ENCODE peak calls at places on chromosomes 7 and 10, in six cellular contexts. W is IMR-90, I is mesendoderm, Y is H1, N is neuronal stem cell, R is mesenchymal stem cell. T is an unnamed sample.

GRCh38 chr7:7550663-7551062 is 15.0 kb upstream of the COL28A1 start:
- DNase-seq in I (no peak), W (no peak), N (no peak), R (no peak), Y (no peak), T (no peak)

GRCh38 chr10:77079902-77080301 is 557.7 kb downstream of the KCNMA1 start:
- DNase-seq in R (no peak), W (no peak), N (no peak), Y (no peak), I (no peak), T (no peak)

GRCh38 chr7:30916767-30917166 is 5.1 kb downstream of the AQP1 start:
- DNase-seq in N (no peak), R (no peak), Y (no peak), I (no peak), W (no peak), T (no peak)

GRCh38 chr7:20998309-20998708 is 211.6 kb upstream of the SP8 start:
- DNase-seq in I (peak), N (no peak), W (no peak), R (no peak), Y (no peak), T (no peak)

GRCh38 chr10:106648534-106649481 is 515.7 kb downstream of the SORCS1 start:
- DNase-seq in I (no peak), N (no peak), R (no peak), Y (no peak), W (no peak), T (no peak)

GRCh38 chr7:81842361-81842760 is 72.5 kb upstream of the HGF start:
- DNase-seq in W (no peak), R (no peak), Y (no peak), N (no peak), I (no peak), T (no peak)

GRCh38 chr10:117439243-117439912 is 64.1 kb upstream of the PDZD8 start:
- DNase-seq in Y (no peak), N (no peak), R (peak), W (peak), I (no peak), T (no peak)

GRCh38 chr10:125159932-125160855 is at the start of gene CTBP2:
- DNase-seq in R (peak), N (peak), W (no peak), I (peak), Y (no peak), T (peak)

GRCh38 chr7:138663741-138664710 is 37.1 kb downstream of the SVOPL start:
- DNase-seq in R (peak), I (peak), W (no peak), Y (no peak), N (no peak), T (peak)

GRCh38 chr10:117221156-117221711 is 19.7 kb upstream of the SLC18A2 start:
- DNase-seq in W (peak), Y (no peak), N (no peak), R (no peak), I (peak), T (peak)

GRCh38 chr10:36450385-36450784 is 675.0 kb upstream of the ANKRD30A start:
- DNase-seq in R (peak), N (no peak), W (peak), Y (no peak), I (no peak), T (no peak)
- H4K8ac ChIP-seq in R (no peak), N (no peak), W (peak), Y (no peak), I (no peak), T (no peak)

GRCh38 chr7:73438547-73439245 is 5.1 kb downstream of the FZD9 start:
- DNase-seq in W (no peak), R (no peak), I (no peak), Y (no peak), N (no peak), T (no peak)
- H2BK15ac ChIP-seq in W (no peak), R (no peak), I (no peak), Y (no peak), N (no peak), T (no peak)

GRCh38 chr10:100349087-100349486 is 2.1 kb downstream of the SCD start:
- DNase-seq in R (no peak), I (no peak), Y (no peak), W (no peak), N (no peak), T (no peak)

GRCh38 chr10:100347568-100348195 is 649 bp downstream of the SCD start:
- DNase-seq in R (peak), I (no peak), N (no peak), Y (no peak), W (no peak), T (no peak)

GRCh38 chr10:100346765-100347567 is at the start of gene SCD:
- DNase-seq in I (peak), N (peak), Y (peak), W (peak), R (peak), T (peak)

GRCh38 chr10:100349672-100350071 is 2.6 kb downstream of the SCD start:
- DNase-seq in I (no peak), R (no peak), Y (no peak), N (no peak), W (no peak), T (no peak)

GRCh38 chr10:100348389-100348927 is 1.4 kb downstream of the SCD start:
- DNase-seq in I (no peak), N (no peak), W (no peak), Y (no peak), R (no peak), T (no peak)
- H3K4ac ChIP-seq in I (no peak), N (no peak), W (peak), Y (peak), R (no peak), T (no peak)

DNA sequence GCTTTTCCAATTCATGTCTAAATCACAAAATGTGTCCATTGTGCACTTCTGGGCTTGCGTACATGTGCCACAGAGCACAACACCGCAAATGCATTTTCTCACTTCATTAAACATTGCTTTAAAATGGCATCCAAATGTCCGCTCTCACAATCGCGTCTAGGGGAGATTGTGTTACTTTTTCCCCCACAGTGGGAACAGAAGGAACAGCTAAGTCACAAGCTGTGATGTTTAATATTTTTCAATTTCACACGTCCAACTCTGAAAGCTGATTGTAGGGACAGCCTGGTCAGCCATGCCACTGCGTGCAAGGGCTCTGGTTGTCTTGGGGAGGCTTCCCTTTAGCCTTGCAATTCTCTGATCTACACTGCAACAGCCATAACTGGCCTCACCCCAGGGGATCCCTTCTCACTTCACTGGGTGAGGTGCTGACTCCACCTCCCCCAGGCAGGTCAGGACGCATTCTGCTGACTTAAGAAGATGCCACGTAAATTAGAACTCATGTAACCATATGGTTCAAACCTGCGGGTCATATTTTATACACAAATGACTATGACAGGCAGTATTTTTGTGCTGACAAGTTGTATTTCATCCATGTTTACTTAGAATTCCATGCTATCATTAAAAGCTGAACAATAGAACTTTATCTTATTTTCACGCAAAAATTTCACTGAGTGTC is 425.2 kb upstream of the NFE2L3 start:
- DNase-seq in W (no peak), I (peak), R (no peak), N (no peak), Y (no peak), T (no peak)
- H4K8ac ChIP-seq in W (no peak), I (no peak), R (no peak), N (no peak), Y (no peak), T (no peak)

DNA sequence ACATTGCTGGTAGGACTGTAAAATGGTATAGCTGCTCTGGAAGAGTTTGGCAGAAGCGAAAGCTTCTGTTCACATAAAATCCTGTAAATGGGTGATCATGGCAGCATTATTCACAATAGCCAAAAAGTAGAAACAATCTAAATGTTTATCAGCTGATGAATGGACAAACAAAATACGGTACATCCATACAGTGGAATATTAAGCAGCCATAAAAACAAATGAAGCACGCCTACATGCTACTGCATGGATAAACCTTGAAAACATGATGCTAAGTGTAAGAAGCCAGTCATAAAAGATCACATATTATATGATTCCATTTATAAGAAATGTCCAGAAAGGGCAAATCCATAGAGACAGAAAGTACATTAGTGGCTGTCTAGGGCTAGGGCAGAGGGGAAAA is 32.7 kb downstream of the KIN start:
- DNase-seq in I (no peak), W (no peak), Y (no peak), N (no peak), R (no peak), T (no peak)
- H2BK15ac ChIP-seq in I (no peak), W (no peak), Y (no peak), N (no peak), R (no peak), T (no peak)

GRCh38 chr7:101824440-101824839 is 7.0 kb downstream of the CUX1 start:
- DNase-seq in W (no peak), Y (no peak), R (no peak), N (no peak), I (no peak), T (no peak)
- H3K4ac ChIP-seq in W (no peak), Y (no peak), R (no peak), N (no peak), I (no peak), T (no peak)

GRCh38 chr10:12198156-12198555 is 2.2 kb downstream of the CDC123 start:
- DNase-seq in N (no peak), R (no peak), I (no peak), W (no peak), Y (no peak), T (no peak)

GRCh38 chr10:12194752-12195271 is 879 bp downstream of the NUDT5 start:
- DNase-seq in N (no peak), Y (no peak), R (peak), W (peak), I (peak), T (no peak)

GRCh38 chr10:12196531-12197211 is 683 bp downstream of the CDC123 start:
- DNase-seq in I (no peak), Y (no peak), R (no peak), N (no peak), W (no peak), T (no peak)

GRCh38 chr10:12195281-12195602 is 449 bp downstream of the NUDT5 start:
- DNase-seq in N (no peak), W (no peak), R (no peak), I (no peak), Y (no peak), T (no peak)

DNA sequence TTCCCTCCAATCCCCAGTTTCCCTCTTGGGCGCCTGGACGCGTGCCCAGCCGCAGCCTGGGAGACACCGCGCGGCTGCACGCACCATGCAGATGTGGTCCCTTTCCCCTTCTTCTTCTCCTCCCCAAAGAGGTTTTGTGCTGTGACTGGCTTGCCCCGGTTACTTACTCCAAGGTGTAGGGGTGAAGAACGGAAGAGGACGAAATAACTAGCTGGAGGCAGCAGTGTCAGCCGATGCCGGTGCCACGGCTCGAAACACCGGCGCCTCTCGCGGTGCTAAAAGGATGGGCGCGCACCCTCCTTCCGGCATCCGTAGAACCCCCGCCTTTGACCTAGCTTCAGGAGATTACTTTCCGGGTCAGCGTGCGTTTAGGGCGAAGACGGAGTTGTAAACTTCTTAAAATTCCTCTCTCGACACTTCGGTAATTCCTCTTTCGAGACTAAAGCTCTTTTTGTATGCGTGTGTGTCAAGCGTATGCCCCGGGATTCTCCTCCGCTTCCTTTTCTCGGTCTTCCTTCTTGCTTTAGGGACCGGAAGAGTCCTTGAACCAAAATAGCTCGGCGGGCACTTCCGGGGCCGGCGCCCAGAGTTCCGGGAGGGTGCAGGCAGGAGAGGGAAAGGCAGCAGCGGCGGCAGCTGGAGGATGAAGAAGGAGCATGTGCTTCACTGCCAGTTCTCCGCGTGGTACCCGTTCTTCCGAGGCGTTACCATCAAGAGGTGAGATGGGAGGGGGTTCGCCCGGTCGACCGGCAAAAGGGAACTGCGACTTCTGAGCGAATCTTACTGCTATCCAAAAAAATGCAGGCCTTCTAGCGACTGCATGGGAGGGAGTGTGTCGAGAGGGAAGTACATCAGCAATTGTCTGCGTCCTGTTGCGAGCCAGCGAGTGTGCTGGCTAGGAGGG is at the start of the genes CDC123 and NUDT5:
- DNase-seq in R (peak), W (peak), Y (peak), N (peak), I (peak), T (peak)
- H4K8ac ChIP-seq in R (peak), W (peak), Y (peak), N (no peak), I (peak), T (no peak)

DNA sequence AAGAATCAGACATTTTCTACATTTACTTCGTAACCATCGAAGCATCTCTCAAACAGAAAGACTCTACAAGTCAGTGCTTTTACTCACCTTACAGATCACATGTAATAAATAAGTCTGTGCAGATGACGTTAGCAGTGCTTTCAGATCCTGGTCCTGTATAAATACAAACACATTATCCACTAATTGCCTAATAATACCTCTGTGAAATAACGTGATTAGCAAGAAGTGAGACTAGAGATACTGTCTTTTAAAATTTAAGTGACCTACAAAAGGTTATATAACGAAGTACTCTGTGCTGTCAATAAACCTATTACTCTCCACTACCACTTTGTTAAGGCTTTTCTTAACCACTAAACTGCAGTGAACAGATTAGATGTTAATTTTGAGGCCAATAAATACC is 246.9 kb downstream of the NSUN6 start:
- DNase-seq in W (no peak), N (no peak), I (no peak), R (no peak), Y (no peak), T (no peak)
- H2BK15ac ChIP-seq in W (no peak), N (no peak), I (no peak), R (no peak), Y (no peak), T (no peak)